ENCODE peak calls at places on chromosome 18, in seven cellular contexts. U is mucosa of descending colon, I is right lobe of liver, E is A549, D is tibial artery, S is left ventricle myocardium inferior, X is lung. K is an unnamed sample.

GRCh38 chr18:55699233-55699765 is 111.3 kb upstream of the TCF4 start:
- DNase-seq in U (no peak), I (no peak), E (no peak), D (no peak), S (no peak), X (no peak), K (no peak)

GRCh38 chr18:31510319-31510718 is 12.3 kb downstream of the DSG2 start:
- DNase-seq in U (no peak), I (no peak), E (no peak), D (no peak), S (no peak), X (no peak), K (no peak)

GRCh38 chr18:68735498-68736343 is 20.8 kb upstream of the TMX3 start:
- DNase-seq in U (peak; percentile 17), I (no peak), E (peak; percentile 11), D (no peak), S (no peak), X (no peak), K (no peak)

GRCh38 chr18:76801567-76802505 is 20.5 kb upstream of the ZNF236 start:
- DNase-seq in U (peak; percentile 64), I (peak; percentile 69), E (peak; percentile 70), D (peak; percentile 74), S (peak; percentile 59), X (peak; percentile 55), K (no peak)

GRCh38 chr18:38575648-38576047 is 1010.0 kb upstream of the CELF4 start:
- DNase-seq in U (no peak), I (no peak), E (no peak), D (no peak), S (no peak), X (no peak), K (no peak)

GRCh38 chr18:32040936-32041335 is 22.3 kb downstream of the RNF125 start:
- DNase-seq in U (peak; percentile 31), I (no peak), E (no peak), D (no peak), S (no peak), X (no peak), K (no peak)

GRCh38 chr18:35982404-35983114 is 10.1 kb downstream of the RMP24 start:
- DNase-seq in U (no peak), I (no peak), E (no peak), D (no peak), S (no peak), X (no peak), K (no peak)

GRCh38 chr18:43277164-43277600 is at the start of gene SYT4:
- DNase-seq in U (peak; percentile 34), I (peak; percentile 59), E (no peak), D (no peak), S (peak; percentile 26), X (no peak), K (no peak)

GRCh38 chr18:61891874-61892273 is 933 bp downstream of the RNF152 start:
- DNase-seq in U (no peak), I (no peak), E (no peak), D (no peak), S (no peak), X (no peak), K (peak; percentile 69)

GRCh38 chr18:62846334-62846733 is 131.0 kb downstream of the PHLPP1 start:
- DNase-seq in U (no peak), I (no peak), E (no peak), D (no peak), S (no peak), X (no peak), K (no peak)

GRCh38 chr18:36536426-36536825 is 238.9 kb downstream of the FHOD3 start:
- DNase-seq in U (no peak), I (no peak), E (no peak), D (no peak), S (no peak), X (no peak), K (peak; percentile 32)

GRCh38 chr18:35661483-35662146 is 80.1 kb downstream of the GALNT1 start:
- DNase-seq in U (no peak), I (no peak), E (no peak), D (no peak), S (no peak), X (no peak), K (no peak)

GRCh38 chr18:63730788-63731187 is 28.0 kb downstream of the SERPINB11 start:
- DNase-seq in U (no peak), I (no peak), E (no peak), D (no peak), S (no peak), X (no peak), K (no peak)

GRCh38 chr18:71374294-71374693 is 1085.4 kb downstream of the SOCS6 start:
- DNase-seq in U (no peak), I (no peak), E (no peak), D (no peak), S (no peak), X (no peak), K (no peak)

GRCh38 chr18:54224379-54225014 is at the start of gene MBD2:
- DNase-seq in U (peak; percentile 96), I (peak; percentile 96), E (peak; percentile 36), D (peak; percentile 96), S (peak; percentile 96), X (peak; percentile 94), K (no peak)

GRCh38 chr18:45686892-45687611 is 36.9 kb upstream of the SLC14A1 start:
- DNase-seq in U (peak; percentile 24), I (no peak), E (no peak), D (no peak), S (no peak), X (peak; percentile 41), K (peak; percentile 95)
- H3K4me1 ChIP-seq in U (no peaks in the 10 kb centered on the region), I (no peaks in the 10 kb centered on the region), E (no peaks in the 10 kb centered on the region), D (no peaks in the 10 kb centered on the region), S (no peaks in the 10 kb centered on the region), X (peaks cover 4% of the 10 kb centered on the region), K (no peaks in the 10 kb centered on the region)

GRCh38 chr18:11322716-11323115 is 173.3 kb upstream of the PIEZO2 start:
- DNase-seq in U (no peak), I (no peak), E (no peak), D (no peak), S (no peak), X (no peak), K (no peak)
- TF ChIP-seq CTCF in U (no peak), I (no peak), E (no peak), D (no peak), S (no peak), X (no peak), K (no peak)

GRCh38 chr18:25875574-25875973 is 214.8 kb downstream of the SS18 start:
- DNase-seq in U (no peak), I (no peak), E (no peak), D (no peak), S (no peak), X (no peak), K (no peak)
- H3K4me1 ChIP-seq in U (no peaks in the 10 kb centered on the region), I (no peaks in the 10 kb centered on the region), E (no peaks in the 10 kb centered on the region), D (no peaks in the 10 kb centered on the region), S (peaks cover 7% of the 10 kb centered on the region), X (no peaks in the 10 kb centered on the region), K (no peaks in the 10 kb centered on the region)

DNA sequence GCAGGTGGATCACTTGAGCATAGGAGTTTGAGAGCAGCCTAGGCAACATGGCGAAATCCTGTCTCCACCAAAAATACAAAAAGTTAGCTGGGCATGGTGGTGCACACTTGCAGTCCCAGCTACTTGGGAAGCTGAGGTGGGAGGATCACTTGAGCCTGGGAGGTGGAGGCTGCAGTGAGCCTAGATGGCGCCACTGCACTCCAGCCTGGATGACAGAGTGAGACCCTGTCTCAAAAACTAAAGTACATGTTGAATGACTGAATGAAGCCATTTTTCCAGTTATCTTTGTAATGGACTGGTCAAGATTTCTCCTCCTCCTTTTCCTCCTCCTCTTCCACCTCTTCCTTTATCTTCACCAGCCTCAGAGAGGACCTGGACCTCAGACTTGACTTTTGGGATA is 272.0 kb downstream of the SMAD2 start:
- DNase-seq in U (no peak), I (no peak), E (no peak), D (no peak), S (no peak), X (no peak), K (no peak)
- TF ChIP-seq CTCF in U (no peak), I (no peak), E (no peak), D (no peak), S (no peak), X (no peak), K (no peak)

GRCh38 chr18:75226956-75227316 is 16.3 kb downstream of the TSHZ1 start:
- DNase-seq in U (no peak), I (no peak), E (no peak), D (no peak), S (no peak), X (no peak), K (no peak)
- H3K4me1 ChIP-seq in U (peaks cover 15% of the 10 kb centered on the region), I (peaks cover 42% of the 10 kb centered on the region), E (peaks cover 5% of the 10 kb centered on the region), D (peaks cover 20% of the 10 kb centered on the region), S (peaks cover 78% of the 10 kb centered on the region), X (peaks cover 18% of the 10 kb centered on the region), K (peaks cover 71% of the 10 kb centered on the region)

GRCh38 chr18:24373331-24373730 is 24.3 kb downstream of the OSBPL1A start:
- DNase-seq in U (no peak), I (no peak), E (no peak), D (no peak), S (no peak), X (no peak), K (no peak)
- TF ChIP-seq CTCF in U (no peak), I (no peak), E (no peak), D (no peak), S (no peak), X (no peak), K (no peak)

DNA sequence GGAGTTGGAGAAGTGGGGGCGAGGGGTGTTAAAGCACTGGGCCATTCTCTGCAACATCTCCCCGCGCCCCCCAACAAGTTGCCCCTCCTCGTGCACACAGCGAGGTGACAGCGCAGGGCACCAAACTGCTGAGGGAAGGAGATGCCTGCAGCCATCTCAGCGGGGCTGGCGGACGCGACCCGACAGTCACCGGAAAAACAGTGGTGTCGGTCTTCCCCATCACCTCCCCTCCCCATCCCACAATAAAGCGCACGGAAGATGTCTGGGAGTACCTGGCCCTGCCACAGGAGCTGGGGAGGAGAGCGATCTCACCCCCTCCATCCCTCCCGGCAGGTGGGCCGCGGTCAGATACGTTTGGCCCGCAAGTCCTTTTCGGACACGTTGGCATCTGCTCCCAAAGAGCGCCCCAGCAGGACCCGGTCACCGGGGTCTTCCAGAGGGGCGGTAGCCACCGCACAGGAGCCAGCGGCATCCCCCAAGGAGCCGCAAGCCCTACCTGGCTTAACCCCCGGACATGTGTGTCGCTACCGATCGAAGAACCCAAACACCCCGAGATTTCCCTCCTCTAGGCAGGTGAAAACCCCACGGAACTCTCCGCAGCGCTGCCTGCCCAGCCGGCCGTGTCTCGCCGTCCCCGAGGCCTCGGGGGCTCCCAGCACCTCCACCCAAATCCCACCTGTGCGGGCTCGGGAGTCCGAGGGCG is 798 bp downstream of the ATP8B1 start:
- DNase-seq in U (no peak), I (no peak), E (no peak), D (no peak), S (no peak), X (no peak), K (no peak)
- H3K4me1 ChIP-seq in U (peaks cover 19% of the 10 kb centered on the region), I (peaks cover 15% of the 10 kb centered on the region), E (peaks cover 51% of the 10 kb centered on the region), D (peaks cover 42% of the 10 kb centered on the region), S (peaks cover 70% of the 10 kb centered on the region), X (peaks cover 4% of the 10 kb centered on the region), K (peaks cover 24% of the 10 kb centered on the region)